ENCODE peak calls at places on chromosome 5, in seven cellular contexts. One of them, this sample, is unnamed.

GRCh38 chr5:32290922-32291321 is 21.8 kb downstream of the MTMR12 start:
- DNase-seq in astrocyte: no peak
- DNase-seq in heart right ventricle: no peak
- DNase-seq in ACHN: no peak
- DNase-seq in T-cell: no peak
- DNase-seq in hepatocyte: no peak
- DNase-seq in Right ventricle myocardium inferior: no peak
- DNase-seq in this sample: no peak

GRCh38 chr5:95841914-95842812 is 19.6 kb upstream of the GLRX start:
- DNase-seq in heart right ventricle: no peak
- DNase-seq in ACHN: no peak
- DNase-seq in Right ventricle myocardium inferior: no peak
- DNase-seq in astrocyte: no peak
- DNase-seq in T-cell: no peak
- DNase-seq in hepatocyte: no peak
- DNase-seq in this sample: no peak

GRCh38 chr5:153895266-153895665 is 143.4 kb downstream of the FAM114A2 start:
- DNase-seq in ACHN: no peak
- DNase-seq in Right ventricle myocardium inferior: no peak
- DNase-seq in astrocyte: no peak
- DNase-seq in T-cell: no peak
- DNase-seq in heart right ventricle: no peak
- DNase-seq in hepatocyte: no peak
- DNase-seq in this sample: no peak

GRCh38 chr5:104914536-104915070 is 1352.0 kb upstream of the NUDT12 start:
- DNase-seq in T-cell: no peak
- DNase-seq in heart right ventricle: no peak
- DNase-seq in hepatocyte: no peak
- DNase-seq in Right ventricle myocardium inferior: no peak
- DNase-seq in ACHN: no peak
- DNase-seq in astrocyte: no peak
- DNase-seq in this sample: no peak

GRCh38 chr5:14501353-14502162 is 80.0 kb upstream of the OTULINL start:
- DNase-seq in T-cell: no peak
- DNase-seq in astrocyte: no peak
- DNase-seq in ACHN: no peak
- DNase-seq in Right ventricle myocardium inferior: no peak
- DNase-seq in heart right ventricle: no peak
- DNase-seq in hepatocyte: no peak
- DNase-seq in this sample: no peak

GRCh38 chr5:77015938-77016569 is 14.2 kb upstream of the AGGF1 start:
- DNase-seq in ACHN: peak
- DNase-seq in astrocyte: peak
- DNase-seq in hepatocyte: peak
- DNase-seq in Right ventricle myocardium inferior: no peak
- DNase-seq in T-cell: no peak
- DNase-seq in heart right ventricle: no peak
- DNase-seq in this sample: no peak

GRCh38 chr5:160468576-160468975 is 46.9 kb downstream of the PTTG1 start:
- DNase-seq in heart right ventricle: no peak
- DNase-seq in Right ventricle myocardium inferior: no peak
- DNase-seq in T-cell: no peak
- DNase-seq in ACHN: no peak
- DNase-seq in astrocyte: no peak
- DNase-seq in hepatocyte: no peak
- DNase-seq in this sample: no peak

GRCh38 chr5:123460296-123460729 is 37.1 kb upstream of the CEP120 start:
- DNase-seq in ACHN: peak
- DNase-seq in Right ventricle myocardium inferior: no peak
- DNase-seq in astrocyte: peak
- DNase-seq in heart right ventricle: no peak
- DNase-seq in T-cell: no peak
- DNase-seq in hepatocyte: peak
- DNase-seq in this sample: no peak

GRCh38 chr5:95284512-95285405 is at the start of gene MCTP1:
- DNase-seq in heart right ventricle: peak
- DNase-seq in T-cell: no peak
- DNase-seq in ACHN: peak
- DNase-seq in hepatocyte: peak
- DNase-seq in astrocyte: peak
- DNase-seq in Right ventricle myocardium inferior: peak
- DNase-seq in this sample: peak

GRCh38 chr5:140298183-140298601 is 4.7 kb downstream of the PFDN1 start:
- DNase-seq in heart right ventricle: no peak
- DNase-seq in Right ventricle myocardium inferior: no peak
- DNase-seq in astrocyte: peak
- DNase-seq in ACHN: peak
- DNase-seq in hepatocyte: peak
- DNase-seq in T-cell: no peak
- DNase-seq in this sample: no peak

GRCh38 chr5:109942646-109943045 is 252.9 kb downstream of the MAN2A1 start:
- DNase-seq in ACHN: no peak
- DNase-seq in T-cell: no peak
- DNase-seq in hepatocyte: no peak
- DNase-seq in astrocyte: no peak
- DNase-seq in heart right ventricle: no peak
- DNase-seq in Right ventricle myocardium inferior: no peak
- DNase-seq in this sample: no peak

GRCh38 chr5:172546196-172546595 is 91.9 kb upstream of the SH3PXD2B start:
- DNase-seq in Right ventricle myocardium inferior: peak
- DNase-seq in astrocyte: no peak
- DNase-seq in hepatocyte: no peak
- DNase-seq in ACHN: no peak
- DNase-seq in heart right ventricle: no peak
- DNase-seq in T-cell: no peak
- DNase-seq in this sample: no peak

GRCh38 chr5:148988328-148988727 is 74.5 kb downstream of the SH3TC2 start:
- DNase-seq in heart right ventricle: no peak
- DNase-seq in astrocyte: peak
- DNase-seq in T-cell: no peak
- DNase-seq in Right ventricle myocardium inferior: no peak
- DNase-seq in hepatocyte: no peak
- DNase-seq in ACHN: no peak
- DNase-seq in this sample: no peak

GRCh38 chr5:62093981-62094380 is 212.0 kb upstream of the KIF2A start:
- DNase-seq in astrocyte: peak
- DNase-seq in T-cell: no peak
- DNase-seq in hepatocyte: peak
- DNase-seq in Right ventricle myocardium inferior: no peak
- DNase-seq in heart right ventricle: no peak
- DNase-seq in ACHN: peak
- DNase-seq in this sample: peak

GRCh38 chr5:79843450-79844388 is 147.3 kb downstream of the MTX3 start:
- DNase-seq in Right ventricle myocardium inferior: no peak
- DNase-seq in T-cell: no peak
- DNase-seq in heart right ventricle: no peak
- DNase-seq in hepatocyte: no peak
- DNase-seq in ACHN: no peak
- DNase-seq in astrocyte: no peak
- DNase-seq in this sample: no peak

GRCh38 chr5:123809594-123810172 is 297.7 kb downstream of the CSNK1G3 start:
- DNase-seq in hepatocyte: peak
- DNase-seq in astrocyte: no peak
- DNase-seq in Right ventricle myocardium inferior: no peak
- DNase-seq in T-cell: no peak
- DNase-seq in ACHN: no peak
- DNase-seq in heart right ventricle: no peak
- DNase-seq in this sample: no peak

GRCh38 chr5:61464512-61464911 is 132.5 kb downstream of the ZSWIM6 start:
- DNase-seq in hepatocyte: no peak
- DNase-seq in astrocyte: no peak
- DNase-seq in T-cell: no peak
- DNase-seq in Right ventricle myocardium inferior: no peak
- DNase-seq in ACHN: no peak
- DNase-seq in heart right ventricle: no peak
- DNase-seq in this sample: no peak

GRCh38 chr5:138545919-138546562 is 3.0 kb upstream of the ETF1 start:
- DNase-seq in heart right ventricle: no peak
- DNase-seq in ACHN: no peak
- DNase-seq in T-cell: no peak
- DNase-seq in astrocyte: no peak
- DNase-seq in Right ventricle myocardium inferior: no peak
- DNase-seq in hepatocyte: no peak
- DNase-seq in this sample: no peak

GRCh38 chr5:74659172-74659571 is 18.6 kb upstream of the ENC1 start:
- DNase-seq in hepatocyte: no peak
- DNase-seq in T-cell: no peak
- DNase-seq in heart right ventricle: no peak
- DNase-seq in astrocyte: no peak
- DNase-seq in Right ventricle myocardium inferior: no peak
- DNase-seq in ACHN: no peak
- DNase-seq in this sample: no peak

GRCh38 chr5:136332213-136332612 is 33.1 kb downstream of the TRPC7 start:
- DNase-seq in Right ventricle myocardium inferior: no peak
- DNase-seq in hepatocyte: no peak
- DNase-seq in ACHN: no peak
- DNase-seq in T-cell: no peak
- DNase-seq in astrocyte: no peak
- DNase-seq in heart right ventricle: no peak
- DNase-seq in this sample: no peak

GRCh38 chr5:105688227-105688807 is 1982.4 kb downstream of the EFNA5 start:
- DNase-seq in Right ventricle myocardium inferior: no peak
- DNase-seq in astrocyte: no peak
- DNase-seq in T-cell: no peak
- DNase-seq in hepatocyte: no peak
- DNase-seq in heart right ventricle: no peak
- DNase-seq in ACHN: no peak
- DNase-seq in this sample: no peak

GRCh38 chr5:73321757-73322452 is 126.7 kb downstream of the FOXD1 start:
- DNase-seq in Right ventricle myocardium inferior: no peak
- DNase-seq in hepatocyte: no peak
- DNase-seq in heart right ventricle: no peak
- DNase-seq in ACHN: peak
- DNase-seq in T-cell: no peak
- DNase-seq in astrocyte: peak
- DNase-seq in this sample: no peak

GRCh38 chr5:172891716-172892421 is 57.8 kb downstream of the ERGIC1 start:
- DNase-seq in Right ventricle myocardium inferior: peak
- DNase-seq in T-cell: no peak
- DNase-seq in astrocyte: no peak
- DNase-seq in heart right ventricle: peak
- DNase-seq in ACHN: no peak
- DNase-seq in hepatocyte: no peak
- DNase-seq in this sample: no peak

GRCh38 chr5:88895681-88896501 is 12.9 kb upstream of the MEF2C start:
- DNase-seq in hepatocyte: no peak
- DNase-seq in astrocyte: no peak
- DNase-seq in ACHN: no peak
- DNase-seq in heart right ventricle: no peak
- DNase-seq in T-cell: no peak
- DNase-seq in Right ventricle myocardium inferior: no peak
- DNase-seq in this sample: no peak

GRCh38 chr5:165161204-165161603 is 1655.8 kb downstream of the MAT2B start:
- DNase-seq in Right ventricle myocardium inferior: no peak
- DNase-seq in ACHN: peak
- DNase-seq in hepatocyte: no peak
- DNase-seq in astrocyte: no peak
- DNase-seq in T-cell: no peak
- DNase-seq in heart right ventricle: no peak
- DNase-seq in this sample: no peak

GRCh38 chr5:69364414-69364813 is 4.9 kb downstream of the AK6 start:
- DNase-seq in heart right ventricle: no peak
- DNase-seq in T-cell: no peak
- DNase-seq in astrocyte: no peak
- DNase-seq in Right ventricle myocardium inferior: no peak
- DNase-seq in ACHN: peak
- DNase-seq in hepatocyte: peak
- DNase-seq in this sample: no peak

GRCh38 chr5:123950701-123951100 is 438.7 kb downstream of the CSNK1G3 start:
- DNase-seq in ACHN: no peak
- DNase-seq in T-cell: no peak
- DNase-seq in Right ventricle myocardium inferior: no peak
- DNase-seq in astrocyte: no peak
- DNase-seq in heart right ventricle: no peak
- DNase-seq in hepatocyte: no peak
- DNase-seq in this sample: no peak

GRCh38 chr5:159061186-159061796 is 38.4 kb downstream of the EBF1 start:
- DNase-seq in heart right ventricle: peak
- DNase-seq in Right ventricle myocardium inferior: peak
- DNase-seq in hepatocyte: no peak
- DNase-seq in astrocyte: peak
- DNase-seq in T-cell: no peak
- DNase-seq in ACHN: peak
- DNase-seq in this sample: no peak

GRCh38 chr5:84411832-84412605 is 27.3 kb upstream of the EDIL3 start:
- DNase-seq in ACHN: no peak
- DNase-seq in heart right ventricle: no peak
- DNase-seq in hepatocyte: no peak
- DNase-seq in Right ventricle myocardium inferior: no peak
- DNase-seq in astrocyte: peak
- DNase-seq in T-cell: no peak
- DNase-seq in this sample: no peak